ENCODE peak calls at places on chromosome 19, in five cellular contexts. C, P, T, X and M are unnamed samples.

GRCh38 chr19:47094557-47095517 is 18.7 kb downstream of the ZC3H4 start:
- DNase-seq in C (no peak), P (no peak), T (no peak), X (no peak), M (no peak)

GRCh38 chr19:2820112-2820702 is 539 bp downstream of the ZNF554 start:
- DNase-seq in C (peak), P (no peak), T (no peak), X (no peak), M (no peak)

GRCh38 chr19:12198136-12198535 is 35.2 kb downstream of the ZNF136 start:
- DNase-seq in C (no peak), P (no peak), T (no peak), X (no peak), M (no peak)

GRCh38 chr19:18967358-18968146 is 26.5 kb upstream of the HOMER3 start:
- DNase-seq in C (peak), P (no peak), T (no peak), X (no peak), M (peak)

GRCh38 chr19:29113838-29114237 is 99.1 kb downstream of the UQCRFS1 start:
- DNase-seq in C (no peak), P (no peak), T (no peak), X (no peak), M (no peak)

GRCh38 chr19:44532819-44533218 is 3.3 kb upstream of the CEACAM20 start:
- DNase-seq in C (no peak), P (no peak), T (no peak), X (no peak), M (no peak)

GRCh38 chr19:51094696-51095279 is 12.1 kb upstream of the KLK14 start:
- DNase-seq in C (peak), P (peak), T (peak), X (no peak), M (no peak)

GRCh38 chr19:49570138-49570856 is 10.1 kb downstream of the NOSIP start:
- DNase-seq in C (peak), P (peak), T (peak), X (no peak), M (peak)

GRCh38 chr19:11578342-11579142 is 1.1 kb upstream of the ACP5 start:
- DNase-seq in C (no peak), P (peak), T (no peak), X (no peak), M (no peak)

GRCh38 chr19:9671654-9672053 is 3.2 kb downstream of the ZNF562 start:
- DNase-seq in C (no peak), P (no peak), T (no peak), X (no peak), M (no peak)

GRCh38 chr19:43318796-43319314 is 34.6 kb upstream of the CD177 start:
- DNase-seq in C (no peak), P (no peak), T (no peak), X (no peak), M (no peak)

GRCh38 chr19:13214036-13214730 is 64.0 kb downstream of the IER2 start:
- DNase-seq in C (no peak), P (no peak), T (no peak), X (no peak), M (no peak)

GRCh38 chr19:17205237-17206140 is 9.7 kb upstream of the USE1 start:
- DNase-seq in C (peak), P (peak), T (peak), X (peak), M (no peak)

GRCh38 chr19:41861098-41861768 is 1.2 kb downstream of the RPS19 start:
- DNase-seq in C (no peak), P (no peak), T (peak), X (no peak), M (no peak)

GRCh38 chr19:34145741-34146202 is 26.5 kb upstream of the LSM14A start:
- DNase-seq in C (peak), P (peak), T (no peak), X (no peak), M (peak)

GRCh38 chr19:53824134-53824611 is at the start of gene NLRP12:
- DNase-seq in C (no peak), P (no peak), T (no peak), X (no peak), M (no peak)

GRCh38 chr19:43667524-43668405 is 2.2 kb downstream of the PLAUR start:
- DNase-seq in C (no peak), P (no peak), T (no peak), X (no peak), M (no peak)

GRCh38 chr19:43446746-43447489 is 18.5 kb downstream of the LYPD3 start:
- DNase-seq in C (peak), P (peak), T (peak), X (peak), M (peak)

GRCh38 chr19:14505488-14506239 is 9.7 kb upstream of the GIPC1 start:
- DNase-seq in C (peak), P (peak), T (no peak), X (peak), M (peak)

GRCh38 chr19:3607398-3608078 is 863 bp upstream of the TBXA2R start:
- DNase-seq in C (peak), P (no peak), T (no peak), X (no peak), M (no peak)

GRCh38 chr19:4375164-4375619 is 25.2 kb downstream of the SH3GL1 start:
- DNase-seq in C (peak), P (no peak), T (no peak), X (no peak), M (peak)

GRCh38 chr19:16197188-16197621 is 506 bp upstream of the AP1M1 start:
- DNase-seq in C (peak), P (no peak), T (no peak), X (peak), M (no peak)